ENCODE peak calls at places on chromosomes 12 and 14, in nine cellular contexts. Y is GM23338, R is HCT116, D is OCI-LY7, S is SK-N-SH, H is neural progenitor cell, C is MM.1S, L is GM23248, P is hepatocyte. Z is an unnamed sample.

GRCh38 chr14:22882529-22883190 is 362 bp upstream of the REM2 start:
- DNase-seq in Y (peak), R (peak), D (peak), S (peak), H (peak), C (no peak), L (peak), P (peak), Z (peak)

GRCh38 chr14:92441751-92442477 is 71.7 kb upstream of the RIN3 start:
- DNase-seq in Y (no peak), R (no peak), D (no peak), S (no peak), H (no peak), C (no peak), L (no peak), P (no peak), Z (no peak)

GRCh38 chr14:76690502-76691105 is 70.7 kb upstream of the VASH1 start:
- DNase-seq in Y (no peak), R (no peak), D (no peak), S (no peak), H (no peak), C (no peak), L (no peak), P (no peak), Z (no peak)

GRCh38 chr14:99968156-99968920 is 96.9 kb upstream of the EVL start:
- DNase-seq in Y (no peak), R (no peak), D (no peak), S (no peak), H (no peak), C (no peak), L (peak), P (no peak), Z (peak)

GRCh38 chr14:77203611-77204456 is 22.2 kb downstream of the TMEM63C start:
- DNase-seq in Y (no peak), R (no peak), D (no peak), S (peak), H (peak), C (no peak), L (no peak), P (peak), Z (no peak)

GRCh38 chr12:102631274-102631673 is 150.9 kb upstream of the IGF1 start:
- DNase-seq in Y (no peak), R (no peak), D (no peak), S (no peak), H (no peak), C (no peak), L (peak), P (no peak), Z (peak)

GRCh38 chr14:59890676-59891075 is 20.1 kb upstream of the RTN1 start:
- DNase-seq in Y (no peak), R (no peak), D (no peak), S (no peak), H (no peak), C (no peak), L (no peak), P (no peak), Z (no peak)

GRCh38 chr14:38775986-38776385 is 327.0 kb downstream of the SEC23A start:
- DNase-seq in Y (no peak), R (no peak), D (no peak), S (no peak), H (no peak), C (no peak), L (no peak), P (no peak), Z (no peak)

GRCh38 chr14:94373708-94374107 is 14.7 kb downstream of the SERPINA1 start:
- DNase-seq in Y (no peak), R (peak), D (no peak), S (no peak), H (no peak), C (no peak), L (peak), P (no peak), Z (peak)

GRCh38 chr14:58871972-58872530 is 234.3 kb downstream of the DACT1 start:
- DNase-seq in Y (no peak), R (no peak), D (no peak), S (no peak), H (no peak), C (no peak), L (peak), P (no peak), Z (peak)

GRCh38 chr14:32821989-32822653 is 116.6 kb upstream of the NPAS3 start:
- DNase-seq in Y (no peak), R (no peak), D (no peak), S (no peak), H (no peak), C (no peak), L (no peak), P (no peak), Z (peak)

GRCh38 chr12:116155383-116155782 is 122.1 kb downstream of the MED13L start:
- DNase-seq in Y (no peak), R (no peak), D (no peak), S (no peak), H (no peak), C (no peak), L (no peak), P (no peak), Z (no peak)

GRCh38 chr14:46432516-46432915 is 219.1 kb downstream of the RPL10L start:
- DNase-seq in Y (peak), R (no peak), D (no peak), S (no peak), H (no peak), C (no peak), L (no peak), P (no peak), Z (no peak)
- TF ChIP-seq EZH2phosphoT487 in Y (no peak), R (no peak), D (no peak), S (no peak), H (no peak), C (no peak), L (no peak), P (no peak), Z (no peak)

GRCh38 chr12:118015944-118016343 is 559 bp upstream of the RFC5 start:
- DNase-seq in Y (no peak), R (no peak), D (no peak), S (no peak), H (no peak), C (no peak), L (no peak), P (no peak), Z (no peak)
- H3K4me3 ChIP-seq in Y (peak), R (peak), D (peak), S (peak), H (peak), C (peak), L (peak), P (no peak), Z (peak)

DNA sequence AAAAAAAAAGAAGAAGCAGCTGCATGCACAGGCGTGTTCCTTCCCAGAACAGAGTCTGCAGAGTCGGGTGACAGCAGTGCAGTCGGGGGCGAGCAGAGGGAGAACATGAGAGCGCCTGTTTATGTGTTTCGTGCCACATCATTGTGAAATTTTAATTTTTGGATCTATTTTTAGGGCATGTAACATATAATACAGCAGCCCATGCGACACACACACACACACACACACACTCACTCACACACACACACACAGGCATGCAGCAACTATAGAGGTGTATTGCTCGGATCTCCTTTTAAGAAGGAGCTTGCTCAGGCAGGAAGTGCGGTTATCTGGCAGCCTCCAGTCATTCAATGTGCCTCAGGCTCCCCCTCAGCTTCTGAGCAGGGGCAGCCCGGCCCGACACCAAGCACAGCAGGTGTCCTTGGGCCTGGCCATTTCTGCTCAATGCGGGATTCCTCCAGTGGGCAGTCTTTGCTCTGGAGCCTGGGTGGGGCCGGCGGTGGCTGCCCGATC is 71.8 kb downstream of the ZNF664 start:
- DNase-seq in Y (no peak), R (no peak), D (no peak), S (no peak), H (peak), C (no peak), L (no peak), P (no peak), Z (no peak)
- TF ChIP-seq EZH2phosphoT487 in Y (no peak), R (no peak), D (no peak), S (no peak), H (no peak), C (no peak), L (no peak), P (no peak), Z (no peak)

DNA sequence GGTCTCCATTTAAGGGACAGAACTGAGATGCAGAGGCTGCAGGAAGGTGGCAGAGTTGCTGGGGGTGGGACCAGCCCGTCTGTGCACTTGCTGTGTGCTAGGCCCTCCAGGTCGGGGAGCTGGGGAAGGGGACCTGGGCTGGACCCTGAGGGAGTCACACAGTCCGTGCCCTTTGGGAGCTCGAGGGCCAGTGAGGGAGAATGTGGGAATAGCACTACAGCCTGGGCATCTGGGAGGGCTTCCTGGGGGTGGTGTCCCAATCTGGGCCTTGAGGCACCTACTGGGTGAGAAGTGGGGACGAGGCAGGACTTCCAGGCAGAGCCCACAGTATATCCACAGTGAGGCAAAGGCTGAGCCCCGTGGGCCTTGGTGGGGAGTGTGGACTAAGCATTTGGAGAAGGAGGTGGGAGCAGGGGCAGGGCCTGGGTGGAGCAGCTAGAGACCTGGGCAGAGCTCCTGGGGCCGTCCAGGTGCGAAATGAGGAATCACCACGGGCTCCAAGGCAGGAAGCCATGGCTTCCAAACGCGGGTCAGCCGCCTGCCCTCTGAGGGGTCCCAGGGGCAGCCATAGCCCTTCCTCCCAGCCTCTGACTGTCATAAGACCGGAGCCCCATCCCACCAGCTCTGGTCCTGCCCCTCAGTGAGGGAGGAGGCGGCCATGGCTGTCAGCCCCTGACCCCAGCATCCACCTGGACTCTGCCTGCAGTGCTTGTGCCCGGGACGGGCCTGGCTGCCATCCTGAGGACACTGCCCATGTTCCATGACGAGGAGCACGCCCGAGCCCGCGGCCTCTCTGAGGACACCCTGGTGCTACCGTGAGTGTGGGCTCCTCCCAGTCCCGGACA is 6.6 kb downstream of the ASPG start:
- DNase-seq in Y (no peak), R (no peak), D (no peak), S (peak), H (no peak), C (no peak), L (no peak), P (no peak), Z (no peak)
- H3K4me3 ChIP-seq in Y (no peak), R (no peak), D (no peak), S (no peak), H (no peak), C (no peak), L (no peak), P (no peak), Z (no peak)

GRCh38 chr12:118553856-118554504 is 177.6 kb downstream of the SUDS3 start:
- DNase-seq in Y (no peak), R (no peak), D (no peak), S (no peak), H (no peak), C (no peak), L (no peak), P (no peak), Z (no peak)

GRCh38 chr12:118544569-118544968 is 168.2 kb downstream of the SUDS3 start:
- DNase-seq in Y (no peak), R (peak), D (no peak), S (no peak), H (no peak), C (no peak), L (peak), P (no peak), Z (peak)

GRCh38 chr12:118549506-118550109 is 173.3 kb downstream of the SUDS3 start:
- DNase-seq in Y (no peak), R (no peak), D (no peak), S (peak), H (no peak), C (no peak), L (no peak), P (no peak), Z (no peak)

GRCh38 chr12:118543651-118544050 is 167.3 kb downstream of the SUDS3 start:
- DNase-seq in Y (no peak), R (no peak), D (no peak), S (no peak), H (no peak), C (no peak), L (no peak), P (no peak), Z (no peak)

DNA sequence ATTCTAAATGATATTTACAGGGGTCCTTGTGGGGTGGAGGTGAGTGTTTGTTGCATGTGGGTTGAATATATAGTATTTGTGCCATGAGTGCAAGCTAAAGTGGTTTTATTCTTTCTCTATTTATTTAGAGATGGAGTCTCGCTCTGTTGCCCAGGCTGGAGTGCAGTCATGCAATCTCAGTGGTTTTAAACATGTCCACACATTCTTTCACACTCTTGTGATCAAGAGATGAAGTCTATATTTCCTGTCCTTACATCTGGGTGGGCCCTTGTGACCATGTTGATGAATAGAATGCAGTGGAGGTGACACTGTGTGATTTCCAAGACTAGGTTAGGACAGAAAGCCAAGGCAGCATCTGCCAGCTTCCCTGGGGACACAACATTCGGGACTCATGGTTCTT is 172.5 kb downstream of the SUDS3 start:
- DNase-seq in Y (no peak), R (no peak), D (no peak), S (no peak), H (no peak), C (no peak), L (no peak), P (no peak), Z (no peak)
- TF ChIP-seq EZH2phosphoT487 in Y (no peak), R (no peak), D (no peak), S (no peak), H (no peak), C (no peak), L (no peak), P (no peak), Z (no peak)

DNA sequence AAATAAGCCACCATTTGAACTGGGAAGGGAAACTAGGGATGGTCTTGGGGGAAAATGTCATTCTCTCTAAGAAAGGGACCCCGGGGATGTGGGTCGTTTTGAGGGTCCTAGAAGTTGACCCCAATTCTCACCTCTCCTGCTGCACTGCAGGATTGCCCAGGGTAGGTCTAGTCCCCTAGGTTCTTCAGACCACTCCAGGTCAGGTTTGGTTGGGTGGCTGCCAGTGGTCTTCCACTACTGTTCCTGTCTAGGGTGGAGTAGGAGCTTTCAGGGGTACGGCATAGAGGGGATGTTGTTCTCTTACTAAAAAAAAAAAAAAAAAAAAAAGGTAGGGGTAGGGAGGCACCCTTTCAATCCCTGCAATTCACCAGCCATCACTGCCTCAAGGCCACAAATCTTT is 7.3 kb downstream of the HOXC8 start:
- DNase-seq in Y (no peak), R (no peak), D (no peak), S (no peak), H (no peak), C (no peak), L (no peak), P (no peak), Z (no peak)
- H3K4me3 ChIP-seq in Y (no peak), R (peak), D (no peak), S (peak), H (no peak), C (no peak), L (peak), P (no peak), Z (peak)

GRCh38 chr12:68792952-68793351 is 15.0 kb upstream of the MDM2 start:
- DNase-seq in Y (peak), R (peak), D (peak), S (peak), H (peak), C (peak), L (peak), P (no peak), Z (peak)
- TF ChIP-seq EZH2phosphoT487 in Y (no peak), R (no peak), D (no peak), S (no peak), H (no peak), C (no peak), L (no peak), P (no peak), Z (no peak)

GRCh38 chr12:49428652-49429549 is 61.6 kb downstream of the SPATS2 start:
- DNase-seq in Y (no peak), R (peak), D (peak), S (no peak), H (no peak), C (peak), L (peak), P (no peak), Z (peak)
- H3K4me3 ChIP-seq in Y (no peak), R (no peak), D (peak), S (no peak), H (no peak), C (peak), L (peak), P (no peak), Z (no peak)

DNA sequence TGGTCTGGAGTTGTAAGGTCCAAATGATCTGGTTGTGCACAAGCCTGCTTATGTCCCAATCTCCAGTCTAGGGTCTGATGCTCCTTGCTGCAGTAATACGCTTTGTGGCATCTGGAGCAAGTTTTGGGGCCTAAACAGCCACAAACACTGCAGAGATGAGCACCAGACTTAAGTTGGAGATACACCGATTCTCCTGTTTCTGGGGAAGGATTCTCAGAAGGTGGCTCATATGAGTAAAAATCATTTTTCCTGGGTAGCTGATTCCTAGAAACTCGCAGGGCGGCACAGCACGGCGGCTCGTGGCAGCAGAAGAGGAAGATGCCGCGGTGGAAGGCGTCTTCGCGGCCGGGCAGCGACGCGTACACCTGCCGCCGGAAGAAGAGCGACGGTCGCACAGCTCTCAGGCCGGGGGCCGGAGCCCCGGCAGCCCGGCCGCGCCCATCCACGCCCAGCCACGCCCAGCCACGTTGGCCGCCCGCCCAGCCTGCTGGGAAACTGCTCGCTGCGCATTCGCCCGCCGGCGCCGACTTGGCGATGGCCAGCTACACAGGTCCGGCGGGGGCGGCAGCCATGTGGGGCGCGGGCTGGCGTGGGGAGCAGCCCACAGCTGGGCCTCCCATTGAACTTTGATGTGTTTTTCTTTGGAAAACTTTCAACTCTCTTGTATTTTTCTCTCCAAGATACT is 129.0 kb downstream of the ASCL4 start:
- DNase-seq in Y (peak), R (no peak), D (peak), S (peak), H (peak), C (peak), L (peak), P (peak), Z (peak)
- TF ChIP-seq EZH2phosphoT487 in Y (no peak), R (no peak), D (no peak), S (no peak), H (no peak), C (no peak), L (no peak), P (no peak), Z (no peak)

DNA sequence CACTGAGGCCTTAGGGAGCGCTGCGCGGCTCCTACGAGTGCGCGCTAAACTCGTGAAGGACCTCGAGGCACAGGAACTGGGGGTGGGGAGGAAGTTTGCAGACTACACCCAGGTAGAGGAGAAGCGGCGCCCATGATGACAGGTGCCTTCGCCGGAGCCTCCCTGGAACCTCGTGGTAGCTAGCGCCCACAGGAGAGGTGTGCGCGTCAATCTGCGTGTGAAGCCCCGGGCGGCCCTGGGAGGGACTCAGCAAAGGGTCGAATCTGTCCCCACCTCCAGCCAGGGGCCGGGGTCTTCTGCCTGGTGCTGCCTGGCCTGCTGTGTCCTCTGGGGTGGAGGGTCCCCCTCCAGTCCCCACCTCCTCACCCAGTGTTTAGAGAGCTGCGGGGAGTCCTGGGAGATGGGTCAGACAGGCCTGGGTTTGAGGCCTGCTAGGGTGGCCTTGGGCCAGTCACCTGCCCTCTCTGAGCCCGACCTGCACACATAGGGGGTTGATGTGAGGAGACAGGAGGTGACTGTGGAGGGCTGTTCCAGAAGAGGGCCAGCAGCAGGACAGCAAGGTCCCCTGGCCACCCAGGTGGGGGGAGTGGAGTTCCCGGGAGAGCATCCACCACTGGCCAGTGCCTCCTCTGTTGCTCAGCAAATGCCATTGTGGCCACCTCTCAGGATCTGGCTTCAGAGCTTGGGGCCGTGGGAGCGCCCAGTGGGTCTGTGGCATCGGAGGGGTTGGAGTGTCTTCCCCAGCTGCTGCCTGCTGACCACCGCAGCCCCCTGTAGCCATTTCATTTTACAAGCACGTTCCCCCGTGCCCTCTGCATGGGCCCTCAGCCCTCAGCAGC is 20.2 kb upstream of the KIF26A start:
- DNase-seq in Y (no peak), R (no peak), D (no peak), S (peak), H (no peak), C (no peak), L (no peak), P (no peak), Z (no peak)
- H3K4me3 ChIP-seq in Y (peak), R (peak), D (no peak), S (no peak), H (no peak), C (no peak), L (no peak), P (no peak), Z (peak)

Z was measured in PC-3.